ENCODE peak calls at places on chromosome 2, in four cellular contexts. X, C, T and S are unnamed samples.

GRCh38 chr2:96882230-96882629 is 12.3 kb upstream of the SEMA4C start:
- DNase-seq in X (no peak), T (no peak), C (no peak), S (no peak)

GRCh38 chr2:170660406-170660805 is 54.7 kb upstream of the SP5 start:
- DNase-seq in T (no peak), X (no peak), C (no peak), S (no peak)

GRCh38 chr2:7706791-7707190 is 789.6 kb downstream of the RNF144A start:
- DNase-seq in C (no peak), X (no peak), T (no peak), S (no peak)

GRCh38 chr2:9752441-9753275 is 90.6 kb upstream of the TAF1B start:
- DNase-seq in C (no peak), X (no peak), T (no peak), S (peak)

GRCh38 chr2:109063326-109063670 is 65.7 kb upstream of the SH3RF3 start:
- DNase-seq in X (no peak), T (no peak), C (no peak), S (no peak)

GRCh38 chr2:43340945-43341356 is 114.5 kb upstream of the ZFP36L2 start:
- DNase-seq in C (no peak), X (no peak), T (no peak), S (no peak)

GRCh38 chr2:10722252-10722825 is 909 bp downstream of the ATP6V1C2 start:
- DNase-seq in C (no peak), T (no peak), X (no peak), S (no peak)

GRCh38 chr2:71190959-71191943 is 35.7 kb downstream of the PAIP2B start:
- DNase-seq in C (no peak), X (no peak), T (no peak), S (peak)

GRCh38 chr2:197168705-197169104 is 141.9 kb downstream of the ANKRD44 start:
- DNase-seq in T (no peak), X (peak), C (peak), S (peak)

GRCh38 chr2:28395334-28396061 is 2.8 kb downstream of the FOSL2 start:
- DNase-seq in C (peak), X (no peak), T (no peak), S (no peak)

GRCh38 chr2:196233033-196233807 is 61.8 kb upstream of the STK17B start:
- DNase-seq in X (no peak), T (peak), C (peak), S (peak)

GRCh38 chr2:168948621-168949212 is 47.6 kb downstream of the G6PC2 start:
- DNase-seq in T (no peak), C (no peak), X (no peak), S (peak)

GRCh38 chr2:128322651-128323491 is 4.2 kb upstream of the HS6ST1 start:
- DNase-seq in T (no peak), X (no peak), C (peak), S (no peak)

GRCh38 chr2:240479561-240479960 is 44.1 kb downstream of the GPC1 start:
- DNase-seq in T (no peak), X (no peak), C (peak), S (no peak)

GRCh38 chr2:10274376-10274775 is 28.3 kb upstream of the HPCAL1 start:
- DNase-seq in X (no peak), T (no peak), C (no peak), S (no peak)

GRCh38 chr2:190717764-190718651 is 69.1 kb downstream of the NAB1 start:
- DNase-seq in C (no peak), T (no peak), X (no peak), S (no peak)

GRCh38 chr2:98346259-98347236 is at the start of gene CNGA3:
- DNase-seq in C (no peak), X (no peak), T (no peak), S (no peak)

GRCh38 chr2:118102433-118103082 is 14.3 kb downstream of the INSIG2 start:
- DNase-seq in T (no peak), C (no peak), X (no peak), S (no peak)

GRCh38 chr2:230885467-230886130 is 20.9 kb downstream of the ITM2C start:
- DNase-seq in X (no peak), T (no peak), C (no peak), S (no peak)

GRCh38 chr2:71952572-71953188 is 195.0 kb downstream of the CYP26B1 start:
- DNase-seq in T (no peak), C (no peak), X (no peak), S (no peak)

GRCh38 chr2:69514406-69514805 is 77.2 kb upstream of the NFU1 start:
- DNase-seq in C (no peak), X (no peak), T (no peak), S (no peak)

GRCh38 chr2:128979182-128979581 is 660.5 kb upstream of the HS6ST1 start:
- DNase-seq in C (no peak), T (no peak), X (no peak), S (no peak)

GRCh38 chr2:100238471-100238870 is 83.8 kb downstream of the LONRF2 start:
- DNase-seq in T (no peak), X (no peak), C (no peak), S (no peak)

GRCh38 chr2:45554073-45554742 is 56.9 kb downstream of the SRBD1 start:
- DNase-seq in T (no peak), C (no peak), X (no peak), S (no peak)

GRCh38 chr2:55338268-55338667 is 69.2 kb upstream of the MTIF2 start:
- DNase-seq in X (no peak), T (no peak), C (no peak), S (no peak)

GRCh38 chr2:11310212-11310611 is 34.2 kb downstream of the ROCK2 start:
- DNase-seq in X (no peak), C (no peak), T (no peak), S (no peak)

GRCh38 chr2:142989276-142990204 is 112.1 kb downstream of the KYNU start:
- DNase-seq in C (no peak), T (peak), X (no peak), S (peak)

GRCh38 chr2:200578778-200579177 is 7.0 kb upstream of the AOX1 start:
- DNase-seq in X (no peak), T (no peak), C (no peak), S (peak)

GRCh38 chr2:70523996-70524965 is 29.3 kb downstream of the TGFA start:
- DNase-seq in C (peak), X (no peak), T (no peak), S (no peak)